ENCODE peak calls at places on chromosomes 11 and 22, in ten cellular contexts. One of them, this sample, is unnamed.

GRCh38 chr11:33668468-33668825 is 32.2 kb downstream of the C11orf91 start:
- DNase-seq in AML-193: no peak
- DNase-seq in posterior cingulate gyrus: no peak
- DNase-seq in tibial artery: no peak
- DNase-seq in neuronal stem cell: no peak
- DNase-seq in foreskin fibroblast: no peak
- DNase-seq in Caki2: no peak
- DNase-seq in head of caudate nucleus: no peak
- DNase-seq in fibroblast of pulmonary artery: no peak
- DNase-seq in cardiac muscle cell: no peak
- DNase-seq in this sample: no peak

GRCh38 chr11:126026579-126026978 is 36.1 kb downstream of the CDON start:
- DNase-seq in Caki2: no peak
- DNase-seq in AML-193: no peak
- DNase-seq in posterior cingulate gyrus: no peak
- DNase-seq in head of caudate nucleus: no peak
- DNase-seq in tibial artery: no peak
- DNase-seq in neuronal stem cell: no peak
- DNase-seq in cardiac muscle cell: no peak
- DNase-seq in fibroblast of pulmonary artery: no peak
- DNase-seq in foreskin fibroblast: no peak
- DNase-seq in this sample: no peak

GRCh38 chr11:134741453-134742227 is 329.6 kb upstream of the B3GAT1 start:
- DNase-seq in fibroblast of pulmonary artery: peak
- DNase-seq in foreskin fibroblast: no peak
- DNase-seq in neuronal stem cell: no peak
- DNase-seq in posterior cingulate gyrus: no peak
- DNase-seq in AML-193: no peak
- DNase-seq in tibial artery: peak
- DNase-seq in head of caudate nucleus: no peak
- DNase-seq in Caki2: no peak
- DNase-seq in cardiac muscle cell: peak
- DNase-seq in this sample: no peak

GRCh38 chr11:109940816-109941215 is 152.4 kb upstream of the ZC3H12C start:
- DNase-seq in head of caudate nucleus: no peak
- DNase-seq in foreskin fibroblast: peak
- DNase-seq in posterior cingulate gyrus: no peak
- DNase-seq in tibial artery: no peak
- DNase-seq in fibroblast of pulmonary artery: peak
- DNase-seq in AML-193: no peak
- DNase-seq in Caki2: peak
- DNase-seq in cardiac muscle cell: no peak
- DNase-seq in neuronal stem cell: no peak
- DNase-seq in this sample: peak

GRCh38 chr11:473415-473814 is 23.3 kb downstream of the PTDSS2 start:
- DNase-seq in foreskin fibroblast: no peak
- DNase-seq in cardiac muscle cell: no peak
- DNase-seq in AML-193: no peak
- DNase-seq in head of caudate nucleus: no peak
- DNase-seq in neuronal stem cell: no peak
- DNase-seq in tibial artery: no peak
- DNase-seq in Caki2: no peak
- DNase-seq in fibroblast of pulmonary artery: no peak
- DNase-seq in posterior cingulate gyrus: no peak
- DNase-seq in this sample: no peak

GRCh38 chr11:119144825-119145476 is 3.9 kb upstream of the ABCG4 start:
- DNase-seq in head of caudate nucleus: peak
- DNase-seq in neuronal stem cell: peak
- DNase-seq in foreskin fibroblast: peak
- DNase-seq in fibroblast of pulmonary artery: peak
- DNase-seq in cardiac muscle cell: peak
- DNase-seq in tibial artery: no peak
- DNase-seq in AML-193: peak
- DNase-seq in Caki2: peak
- DNase-seq in posterior cingulate gyrus: peak
- DNase-seq in this sample: peak

GRCh38 chr11:125224391-125225015 is 60.0 kb downstream of the PKNOX2 start:
- DNase-seq in neuronal stem cell: no peak
- DNase-seq in cardiac muscle cell: peak
- DNase-seq in AML-193: peak
- DNase-seq in head of caudate nucleus: peak
- DNase-seq in foreskin fibroblast: no peak
- DNase-seq in fibroblast of pulmonary artery: peak
- DNase-seq in tibial artery: no peak
- DNase-seq in posterior cingulate gyrus: no peak
- DNase-seq in Caki2: no peak
- DNase-seq in this sample: no peak

GRCh38 chr11:47991894-47992293 is 11.5 kb downstream of the PTPRJ start:
- DNase-seq in cardiac muscle cell: no peak
- DNase-seq in Caki2: no peak
- DNase-seq in foreskin fibroblast: no peak
- DNase-seq in fibroblast of pulmonary artery: no peak
- DNase-seq in posterior cingulate gyrus: no peak
- DNase-seq in neuronal stem cell: no peak
- DNase-seq in tibial artery: no peak
- DNase-seq in AML-193: no peak
- DNase-seq in head of caudate nucleus: no peak
- DNase-seq in this sample: no peak

GRCh38 chr11:131025020-131025419 is 108.7 kb upstream of the SNX19 start:
- DNase-seq in cardiac muscle cell: peak
- DNase-seq in tibial artery: no peak
- DNase-seq in head of caudate nucleus: no peak
- DNase-seq in AML-193: no peak
- DNase-seq in Caki2: no peak
- DNase-seq in neuronal stem cell: peak
- DNase-seq in posterior cingulate gyrus: peak
- DNase-seq in fibroblast of pulmonary artery: peak
- DNase-seq in foreskin fibroblast: peak
- DNase-seq in this sample: peak

GRCh38 chr11:86160546-86161149 is 83.9 kb upstream of the EED start:
- DNase-seq in tibial artery: no peak
- DNase-seq in Caki2: peak
- DNase-seq in neuronal stem cell: no peak
- DNase-seq in head of caudate nucleus: no peak
- DNase-seq in foreskin fibroblast: no peak
- DNase-seq in AML-193: no peak
- DNase-seq in posterior cingulate gyrus: no peak
- DNase-seq in fibroblast of pulmonary artery: peak
- DNase-seq in cardiac muscle cell: no peak
- DNase-seq in this sample: no peak

GRCh38 chr11:57402188-57403066 is 12.0 kb upstream of the PRG2 start:
- DNase-seq in fibroblast of pulmonary artery: no peak
- DNase-seq in posterior cingulate gyrus: no peak
- DNase-seq in Caki2: no peak
- DNase-seq in tibial artery: no peak
- DNase-seq in neuronal stem cell: no peak
- DNase-seq in AML-193: no peak
- DNase-seq in foreskin fibroblast: no peak
- DNase-seq in cardiac muscle cell: no peak
- DNase-seq in head of caudate nucleus: no peak
- DNase-seq in this sample: no peak

GRCh38 chr11:43735931-43736330 is 55.4 kb downstream of the HSD17B12 start:
- DNase-seq in foreskin fibroblast: no peak
- DNase-seq in head of caudate nucleus: no peak
- DNase-seq in cardiac muscle cell: no peak
- DNase-seq in posterior cingulate gyrus: no peak
- DNase-seq in Caki2: no peak
- DNase-seq in tibial artery: no peak
- DNase-seq in neuronal stem cell: no peak
- DNase-seq in fibroblast of pulmonary artery: peak
- DNase-seq in AML-193: no peak
- DNase-seq in this sample: no peak

GRCh38 chr22:49667236-49667635 is 160.4 kb downstream of the BRD1 start:
- DNase-seq in neuronal stem cell: no peak
- DNase-seq in tibial artery: peak
- DNase-seq in fibroblast of pulmonary artery: no peak
- DNase-seq in cardiac muscle cell: no peak
- DNase-seq in AML-193: no peak
- DNase-seq in Caki2: no peak
- DNase-seq in posterior cingulate gyrus: no peak
- DNase-seq in head of caudate nucleus: no peak
- DNase-seq in foreskin fibroblast: no peak
- DNase-seq in this sample: no peak

GRCh38 chr11:126113515-126113957 is 50.9 kb upstream of the CDON start:
- DNase-seq in tibial artery: peak
- DNase-seq in AML-193: no peak
- DNase-seq in neuronal stem cell: no peak
- DNase-seq in Caki2: peak
- DNase-seq in posterior cingulate gyrus: no peak
- DNase-seq in head of caudate nucleus: no peak
- DNase-seq in fibroblast of pulmonary artery: peak
- DNase-seq in cardiac muscle cell: peak
- DNase-seq in foreskin fibroblast: peak
- DNase-seq in this sample: peak